ENCODE peak calls at places on chromosomes 3 and 15, in four cellular contexts. One of them, this sample, is unnamed.

GRCh38 chr15:32991544-32992192 is 202.8 kb downstream of the FMN1 start:
- DNase-seq in body of pancreas: no peak
- DNase-seq in lung: no peak
- DNase-seq in A549: no peak
- DNase-seq in this sample: no peak

GRCh38 chr3:40885423-40885822 is 313.9 kb upstream of the CTNNB1 start:
- DNase-seq in body of pancreas: no peak
- DNase-seq in lung: no peak
- DNase-seq in A549: no peak
- DNase-seq in this sample: no peak

GRCh38 chr3:118863731-118864322 is 170.8 kb downstream of the IGSF11 start:
- DNase-seq in body of pancreas: no peak
- DNase-seq in lung: no peak
- DNase-seq in A549: peak; percentile 58
- DNase-seq in this sample: no peak

GRCh38 chr3:170418422-170419300 is at the start of gene CLDN11:
- DNase-seq in body of pancreas: no peak
- DNase-seq in lung: peak; percentile 27
- DNase-seq in A549: no peak
- DNase-seq in this sample: no peak

GRCh38 chr15:26831951-26832350 is 34.9 kb upstream of the GABRA5 start:
- DNase-seq in body of pancreas: no peak
- DNase-seq in lung: no peak
- DNase-seq in A549: no peak
- DNase-seq in this sample: no peak

GRCh38 chr3:42871592-42872196 is 4.0 kb downstream of the CYP8B1 start:
- DNase-seq in body of pancreas: peak; percentile 25
- DNase-seq in lung: no peak
- DNase-seq in A549: no peak
- DNase-seq in this sample: no peak

GRCh38 chr3:141370065-141370533 is 1.8 kb downstream of the ZBTB38 start:
- DNase-seq in body of pancreas: peak; percentile 53
- DNase-seq in lung: peak; percentile 62
- DNase-seq in A549: peak; percentile 92
- DNase-seq in this sample: peak; percentile 75

GRCh38 chr15:88650556-88650955 is 11.7 kb downstream of the ISG20 start:
- DNase-seq in body of pancreas: no peak
- DNase-seq in lung: peak; percentile 15
- DNase-seq in A549: no peak
- DNase-seq in this sample: no peak

GRCh38 chr3:11457126-11457525 is 184.9 kb downstream of the ATG7 start:
- DNase-seq in body of pancreas: no peak
- DNase-seq in lung: no peak
- DNase-seq in A549: no peak
- DNase-seq in this sample: no peak

GRCh38 chr15:91939432-91939831 is 85.9 kb downstream of the SLCO3A1 start:
- DNase-seq in body of pancreas: no peak
- DNase-seq in lung: no peak
- DNase-seq in A549: no peak
- DNase-seq in this sample: no peak

GRCh38 chr15:59594493-59594942 is 17.1 kb upstream of the GCNT3 start:
- DNase-seq in body of pancreas: no peak
- DNase-seq in lung: no peak
- DNase-seq in A549: peak; percentile 98
- DNase-seq in this sample: no peak

GRCh38 chr15:80026310-80026709 is 33.2 kb upstream of the ZFAND6 start:
- DNase-seq in body of pancreas: no peak
- DNase-seq in lung: no peak
- DNase-seq in A549: no peak
- DNase-seq in this sample: no peak

GRCh38 chr3:133535971-133536634 is 37.4 kb upstream of the CDV3 start:
- DNase-seq in body of pancreas: peak; percentile 50
- DNase-seq in lung: no peak
- DNase-seq in A549: peak; percentile 69
- DNase-seq in this sample: no peak

GRCh38 chr3:114557791-114558190 is 264.0 kb downstream of the TIGIT start:
- DNase-seq in body of pancreas: no peak
- DNase-seq in lung: no peak
- DNase-seq in A549: no peak
- DNase-seq in this sample: no peak

GRCh38 chr15:31544361-31544760 is 217.7 kb downstream of the KLF13 start:
- DNase-seq in body of pancreas: no peak
- DNase-seq in lung: no peak
- DNase-seq in A549: no peak
- DNase-seq in this sample: no peak

GRCh38 chr15:68794869-68795268 is 25.8 kb downstream of the ANP32A start:
- DNase-seq in body of pancreas: no peak
- DNase-seq in lung: no peak
- DNase-seq in A549: no peak
- DNase-seq in this sample: no peak

GRCh38 chr3:264394-265156 is 68.0 kb downstream of the CHL1 start:
- DNase-seq in body of pancreas: peak; percentile 12
- DNase-seq in lung: no peak
- DNase-seq in A549: peak; percentile 91
- DNase-seq in this sample: no peak

GRCh38 chr3:123002749-123003497 is 24.6 kb downstream of the SEMA5B start:
- DNase-seq in body of pancreas: no peak
- DNase-seq in lung: no peak
- DNase-seq in A549: no peak
- DNase-seq in this sample: no peak

GRCh38 chr3:172919297-172919683 is 168.8 kb downstream of the ECT2 start:
- DNase-seq in body of pancreas: no peak
- DNase-seq in lung: no peak
- DNase-seq in A549: no peak
- DNase-seq in this sample: no peak

DNA sequence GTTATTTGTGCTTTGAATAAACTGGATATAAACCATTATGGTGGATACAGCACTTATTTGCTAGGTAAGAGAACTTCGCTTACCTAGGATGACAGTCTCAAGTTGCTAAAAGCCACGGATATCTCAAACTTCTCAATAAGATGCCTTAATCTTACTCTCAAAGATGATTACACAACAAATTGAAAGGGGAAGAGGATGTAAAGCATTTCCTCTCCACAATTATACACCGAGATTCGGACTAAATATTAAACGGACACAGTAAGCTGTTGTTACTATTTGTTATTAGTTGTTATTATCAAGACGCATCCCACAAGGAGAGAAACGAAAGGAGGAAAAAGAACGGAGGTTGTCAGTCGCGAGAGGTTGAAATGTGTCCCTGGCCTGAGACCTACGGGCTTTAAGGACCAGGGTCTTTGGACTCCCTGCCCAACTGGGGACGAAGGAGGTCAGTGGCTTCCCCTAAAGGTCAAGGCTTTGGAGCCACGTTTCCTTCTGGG is 647 bp downstream of the ZNF106 start:
- DNase-seq in body of pancreas: no peak
- DNase-seq in lung: peak; percentile 32
- DNase-seq in A549: no peak
- DNase-seq in this sample: no peak
- H3K4me1 ChIP-seq in body of pancreas: peaks cover 16% of the 10 kb centered on the region
- H3K4me1 ChIP-seq in lung: peaks cover 15% of the 10 kb centered on the region
- H3K4me1 ChIP-seq in A549: peaks cover 15% of the 10 kb centered on the region
- H3K4me1 ChIP-seq in this sample: no peaks in the 10 kb centered on the region

GRCh38 chr3:50239649-50240048 is 3.6 kb downstream of the GNAI2 start:
- DNase-seq in body of pancreas: no peak
- DNase-seq in lung: no peak
- DNase-seq in A549: no peak
- DNase-seq in this sample: no peak
- H3K4me3 ChIP-seq in body of pancreas: no peak overlapping the region
- H3K4me3 ChIP-seq in lung: no peak overlapping the region
- H3K4me3 ChIP-seq in A549: no peak overlapping the region
- H3K4me3 ChIP-seq in this sample: no peak overlapping the region

GRCh38 chr3:128749035-128749434 is 23.1 kb downstream of the RAB7A start:
- DNase-seq in body of pancreas: no peak
- DNase-seq in lung: no peak
- DNase-seq in A549: no peak
- DNase-seq in this sample: no peak
- H3K9me3 ChIP-seq in body of pancreas: no peaks in the 10 kb centered on the region
- H3K9me3 ChIP-seq in lung: no peaks in the 10 kb centered on the region
- H3K9me3 ChIP-seq in A549: no peaks in the 10 kb centered on the region
- H3K9me3 ChIP-seq in this sample: no peaks in the 10 kb centered on the region

GRCh38 chr3:188187055-188187454 is 33.1 kb downstream of the LPP start:
- DNase-seq in body of pancreas: no peak
- DNase-seq in lung: no peak
- DNase-seq in A549: no peak
- DNase-seq in this sample: no peak

GRCh38 chr3:188183452-188183851 is 29.5 kb downstream of the LPP start:
- DNase-seq in body of pancreas: no peak
- DNase-seq in lung: no peak
- DNase-seq in A549: no peak
- DNase-seq in this sample: no peak

GRCh38 chr3:188185717-188186236 is 31.8 kb downstream of the LPP start:
- DNase-seq in body of pancreas: peak; percentile 29
- DNase-seq in lung: peak; percentile 31
- DNase-seq in A549: no peak
- DNase-seq in this sample: no peak

GRCh38 chr3:188184160-188184559 is 30.2 kb downstream of the LPP start:
- DNase-seq in body of pancreas: no peak
- DNase-seq in lung: no peak
- DNase-seq in A549: no peak
- DNase-seq in this sample: no peak

GRCh38 chr3:188184649-188185048 is 30.7 kb downstream of the LPP start:
- DNase-seq in body of pancreas: no peak
- DNase-seq in lung: no peak
- DNase-seq in A549: no peak
- DNase-seq in this sample: no peak
- H3K4me1 ChIP-seq in body of pancreas: peaks cover 38% of the 10 kb centered on the region
- H3K4me1 ChIP-seq in lung: peaks cover 19% of the 10 kb centered on the region
- H3K4me1 ChIP-seq in A549: peaks cover 42% of the 10 kb centered on the region
- H3K4me1 ChIP-seq in this sample: peaks cover 7% of the 10 kb centered on the region

GRCh38 chr15:100716456-100717085 is 114.2 kb downstream of the ASB7 start:
- DNase-seq in body of pancreas: no peak
- DNase-seq in lung: peak; percentile 27
- DNase-seq in A549: no peak
- DNase-seq in this sample: no peak
- H3K4me3 ChIP-seq in body of pancreas: no peak overlapping the region
- H3K4me3 ChIP-seq in lung: no peak overlapping the region
- H3K4me3 ChIP-seq in A549: no peak overlapping the region
- H3K4me3 ChIP-seq in this sample: no peak overlapping the region

GRCh38 chr15:25184356-25185155 is 229.8 kb downstream of the SNRPN start:
- DNase-seq in body of pancreas: no peak
- DNase-seq in lung: no peak
- DNase-seq in A549: no peak
- DNase-seq in this sample: no peak
- H3K9me3 ChIP-seq in body of pancreas: no peaks in the 10 kb centered on the region
- H3K9me3 ChIP-seq in lung: no peaks in the 10 kb centered on the region
- H3K9me3 ChIP-seq in A549: no peaks in the 10 kb centered on the region
- H3K9me3 ChIP-seq in this sample: peaks cover 16% of the 10 kb centered on the region

DNA sequence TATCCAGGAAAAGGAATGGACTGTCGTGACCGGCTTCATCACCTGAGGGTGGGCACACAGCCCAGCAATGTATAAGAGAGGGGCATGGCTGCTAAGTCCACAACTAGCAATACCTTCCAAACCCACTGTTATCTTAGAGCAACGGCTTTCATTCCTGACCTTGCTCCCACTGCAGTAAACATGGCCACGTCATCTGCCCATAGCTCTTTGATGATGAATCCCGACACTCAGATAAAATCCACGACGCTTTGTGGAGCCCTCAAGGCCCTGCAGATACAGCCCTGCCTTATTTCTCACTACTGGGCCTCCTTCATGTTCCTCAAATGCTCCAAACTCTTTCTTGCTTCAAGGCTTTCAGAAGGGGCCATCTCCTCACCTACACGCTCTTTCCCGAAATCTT is 114.0 kb downstream of the ADAMTS17 start:
- DNase-seq in body of pancreas: no peak
- DNase-seq in lung: no peak
- DNase-seq in A549: no peak
- DNase-seq in this sample: no peak
- H3K4me1 ChIP-seq in body of pancreas: peaks cover 10% of the 10 kb centered on the region
- H3K4me1 ChIP-seq in lung: no peaks in the 10 kb centered on the region
- H3K4me1 ChIP-seq in A549: no peaks in the 10 kb centered on the region
- H3K4me1 ChIP-seq in this sample: peaks cover 1% of the 10 kb centered on the region

GRCh38 chr15:94033014-94033682 is 198.2 kb upstream of the MCTP2 start:
- DNase-seq in body of pancreas: no peak
- DNase-seq in lung: no peak
- DNase-seq in A549: no peak
- DNase-seq in this sample: no peak
- H3K4me3 ChIP-seq in body of pancreas: no peak overlapping the region
- H3K4me3 ChIP-seq in lung: no peak overlapping the region
- H3K4me3 ChIP-seq in A549: no peak overlapping the region
- H3K4me3 ChIP-seq in this sample: no peak overlapping the region